ENCODE peak calls at places on chromosome 7, in six cellular contexts. One of them, this sample, is unnamed. For H3K4me1, the result is how much of the 10 kb centered on the place peaks cover.

GRCh38 chr7:136114966-136115762 is 138.0 kb upstream of the MTPN start:
- DNase-seq in suprapubic skin: no peak
- DNase-seq in right lobe of liver: peak
- DNase-seq in CD8-positive, alpha-beta T cell: peak
- DNase-seq in body of pancreas: peak
- DNase-seq in mammary epithelial cell: peak
- DNase-seq in this sample: no peak

GRCh38 chr7:40763319-40764287 is 628.8 kb downstream of the SUGCT start:
- DNase-seq in suprapubic skin: no peak
- DNase-seq in right lobe of liver: no peak
- DNase-seq in CD8-positive, alpha-beta T cell: no peak
- DNase-seq in body of pancreas: no peak
- DNase-seq in mammary epithelial cell: no peak
- DNase-seq in this sample: no peak

GRCh38 chr7:104982773-104983619 is 31.0 kb upstream of the KMT2E start:
- DNase-seq in suprapubic skin: no peak
- DNase-seq in right lobe of liver: no peak
- DNase-seq in CD8-positive, alpha-beta T cell: no peak
- DNase-seq in body of pancreas: peak
- DNase-seq in mammary epithelial cell: no peak
- DNase-seq in this sample: no peak

GRCh38 chr7:252981-253380 is 37.0 kb upstream of the FOXL3 start:
- DNase-seq in suprapubic skin: no peak
- DNase-seq in right lobe of liver: no peak
- DNase-seq in CD8-positive, alpha-beta T cell: no peak
- DNase-seq in body of pancreas: no peak
- DNase-seq in mammary epithelial cell: no peak
- DNase-seq in this sample: peak

GRCh38 chr7:149853157-149853556 is 15.0 kb downstream of the ZNF862 start:
- DNase-seq in suprapubic skin: no peak
- DNase-seq in right lobe of liver: no peak
- DNase-seq in CD8-positive, alpha-beta T cell: no peak
- DNase-seq in body of pancreas: no peak
- DNase-seq in mammary epithelial cell: no peak
- DNase-seq in this sample: no peak

GRCh38 chr7:107938448-107939250 is 47.7 kb downstream of the DLD start:
- DNase-seq in suprapubic skin: no peak
- DNase-seq in right lobe of liver: no peak
- DNase-seq in CD8-positive, alpha-beta T cell: no peak
- DNase-seq in body of pancreas: no peak
- DNase-seq in mammary epithelial cell: no peak
- DNase-seq in this sample: no peak

GRCh38 chr7:76318488-76319353 is 16.2 kb downstream of the HSPB1 start:
- DNase-seq in suprapubic skin: peak
- DNase-seq in right lobe of liver: peak
- DNase-seq in CD8-positive, alpha-beta T cell: peak
- DNase-seq in body of pancreas: peak
- DNase-seq in mammary epithelial cell: peak
- DNase-seq in this sample: peak

GRCh38 chr7:1339611-1340010 is 106.9 kb downstream of the UNCX start:
- DNase-seq in suprapubic skin: no peak
- DNase-seq in right lobe of liver: no peak
- DNase-seq in CD8-positive, alpha-beta T cell: no peak
- DNase-seq in body of pancreas: no peak
- DNase-seq in mammary epithelial cell: no peak
- DNase-seq in this sample: no peak

GRCh38 chr7:149791411-149792219 is 18.2 kb upstream of the ZNF467 start:
- DNase-seq in suprapubic skin: no peak
- DNase-seq in right lobe of liver: no peak
- DNase-seq in CD8-positive, alpha-beta T cell: no peak
- DNase-seq in body of pancreas: no peak
- DNase-seq in mammary epithelial cell: no peak
- DNase-seq in this sample: no peak

GRCh38 chr7:137904826-137905225 is 58.1 kb upstream of the DGKI start:
- DNase-seq in suprapubic skin: no peak
- DNase-seq in right lobe of liver: no peak
- DNase-seq in CD8-positive, alpha-beta T cell: no peak
- DNase-seq in body of pancreas: no peak
- DNase-seq in mammary epithelial cell: no peak
- DNase-seq in this sample: no peak

GRCh38 chr7:564176-564890 is 44.7 kb upstream of the PDGFA start:
- DNase-seq in suprapubic skin: no peak
- DNase-seq in right lobe of liver: no peak
- DNase-seq in CD8-positive, alpha-beta T cell: no peak
- DNase-seq in body of pancreas: no peak
- DNase-seq in mammary epithelial cell: no peak
- DNase-seq in this sample: no peak

GRCh38 chr7:139620676-139621344 is 97.3 kb downstream of the CLEC2L start:
- DNase-seq in suprapubic skin: no peak
- DNase-seq in right lobe of liver: no peak
- DNase-seq in CD8-positive, alpha-beta T cell: peak
- DNase-seq in body of pancreas: peak
- DNase-seq in mammary epithelial cell: peak
- DNase-seq in this sample: no peak

GRCh38 chr7:98133181-98133580 is 26.5 kb downstream of the LMTK2 start:
- DNase-seq in suprapubic skin: no peak
- DNase-seq in right lobe of liver: no peak
- DNase-seq in CD8-positive, alpha-beta T cell: no peak
- DNase-seq in body of pancreas: peak
- DNase-seq in mammary epithelial cell: peak
- DNase-seq in this sample: no peak

GRCh38 chr7:149562602-149563001 is 65.0 kb upstream of the ZNF746 start:
- DNase-seq in suprapubic skin: no peak
- DNase-seq in right lobe of liver: no peak
- DNase-seq in CD8-positive, alpha-beta T cell: no peak
- DNase-seq in body of pancreas: no peak
- DNase-seq in mammary epithelial cell: peak
- DNase-seq in this sample: no peak

GRCh38 chr7:92695308-92696261 is 105.4 kb upstream of the FAM133B start:
- DNase-seq in suprapubic skin: peak
- DNase-seq in right lobe of liver: peak
- DNase-seq in CD8-positive, alpha-beta T cell: no peak
- DNase-seq in body of pancreas: peak
- DNase-seq in mammary epithelial cell: peak
- DNase-seq in this sample: peak

GRCh38 chr7:43431020-43431595 is 151.8 kb upstream of the STK17A start:
- DNase-seq in suprapubic skin: no peak
- DNase-seq in right lobe of liver: no peak
- DNase-seq in CD8-positive, alpha-beta T cell: no peak
- DNase-seq in body of pancreas: no peak
- DNase-seq in mammary epithelial cell: no peak
- DNase-seq in this sample: no peak

GRCh38 chr7:73613954-73614735 is 10.2 kb downstream of the MLXIPL start:
- DNase-seq in suprapubic skin: no peak
- DNase-seq in right lobe of liver: no peak
- DNase-seq in CD8-positive, alpha-beta T cell: no peak
- DNase-seq in body of pancreas: no peak
- DNase-seq in mammary epithelial cell: peak
- DNase-seq in this sample: no peak

DNA sequence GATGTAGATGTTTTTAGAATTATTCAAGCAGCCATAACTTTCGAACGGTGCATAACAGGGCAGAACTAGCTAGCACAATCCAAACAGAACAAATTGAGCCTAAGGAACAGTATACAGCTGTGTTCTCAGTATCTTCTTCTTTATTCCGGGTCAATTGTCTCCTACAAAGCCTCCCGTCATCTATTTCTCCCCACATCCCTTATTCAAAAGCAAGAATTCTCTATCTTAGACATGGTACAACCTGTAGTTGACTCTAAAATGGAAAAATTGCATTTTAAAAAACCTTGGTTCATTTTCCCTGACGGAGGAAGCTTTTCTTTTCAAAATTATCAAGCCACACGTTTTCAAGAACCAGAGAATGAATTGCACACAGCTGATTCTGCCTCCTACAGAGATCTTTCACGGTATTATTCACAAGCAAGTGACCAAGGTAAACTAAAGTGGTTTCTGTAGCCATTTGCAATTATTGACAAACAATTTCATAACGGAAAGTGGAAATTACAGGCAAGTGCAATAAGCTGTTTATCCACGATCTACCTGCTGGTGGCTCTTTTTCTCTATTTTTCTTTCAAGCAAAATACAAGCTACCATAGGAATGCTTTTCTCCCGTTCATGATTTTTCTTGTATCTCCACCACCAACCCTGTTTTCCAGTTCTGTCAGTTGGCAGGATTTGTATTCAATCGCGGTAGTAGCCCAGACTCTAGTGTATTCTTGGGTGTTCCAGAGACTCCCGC is 2.3 kb downstream of the GRM8 start:
- DNase-seq in suprapubic skin: no peak
- DNase-seq in right lobe of liver: no peak
- DNase-seq in CD8-positive, alpha-beta T cell: no peak
- DNase-seq in body of pancreas: no peak
- DNase-seq in mammary epithelial cell: peak
- DNase-seq in this sample: no peak
- H3K4me3 ChIP-seq in suprapubic skin: peak
- H3K4me3 ChIP-seq in right lobe of liver: no peak
- H3K4me3 ChIP-seq in CD8-positive, alpha-beta T cell: no peak
- H3K4me3 ChIP-seq in body of pancreas: no peak
- H3K4me3 ChIP-seq in mammary epithelial cell: no peak
- H3K4me3 ChIP-seq in this sample: no peak

GRCh38 chr7:18399624-18400235 is 95.8 kb upstream of the HDAC9 start:
- DNase-seq in suprapubic skin: no peak
- DNase-seq in right lobe of liver: no peak
- DNase-seq in CD8-positive, alpha-beta T cell: no peak
- DNase-seq in body of pancreas: no peak
- DNase-seq in mammary epithelial cell: no peak
- DNase-seq in this sample: no peak

GRCh38 chr7:18400726-18401125 is 94.8 kb upstream of the HDAC9 start:
- DNase-seq in suprapubic skin: no peak
- DNase-seq in right lobe of liver: no peak
- DNase-seq in CD8-positive, alpha-beta T cell: no peak
- DNase-seq in body of pancreas: no peak
- DNase-seq in mammary epithelial cell: no peak
- DNase-seq in this sample: no peak

GRCh38 chr7:18402488-18403183 is 92.9 kb upstream of the HDAC9 start:
- DNase-seq in suprapubic skin: no peak
- DNase-seq in right lobe of liver: no peak
- DNase-seq in CD8-positive, alpha-beta T cell: no peak
- DNase-seq in body of pancreas: no peak
- DNase-seq in mammary epithelial cell: no peak
- DNase-seq in this sample: no peak

GRCh38 chr7:18400281-18400680 is 95.3 kb upstream of the HDAC9 start:
- DNase-seq in suprapubic skin: no peak
- DNase-seq in right lobe of liver: no peak
- DNase-seq in CD8-positive, alpha-beta T cell: no peak
- DNase-seq in body of pancreas: no peak
- DNase-seq in mammary epithelial cell: no peak
- DNase-seq in this sample: no peak

DNA sequence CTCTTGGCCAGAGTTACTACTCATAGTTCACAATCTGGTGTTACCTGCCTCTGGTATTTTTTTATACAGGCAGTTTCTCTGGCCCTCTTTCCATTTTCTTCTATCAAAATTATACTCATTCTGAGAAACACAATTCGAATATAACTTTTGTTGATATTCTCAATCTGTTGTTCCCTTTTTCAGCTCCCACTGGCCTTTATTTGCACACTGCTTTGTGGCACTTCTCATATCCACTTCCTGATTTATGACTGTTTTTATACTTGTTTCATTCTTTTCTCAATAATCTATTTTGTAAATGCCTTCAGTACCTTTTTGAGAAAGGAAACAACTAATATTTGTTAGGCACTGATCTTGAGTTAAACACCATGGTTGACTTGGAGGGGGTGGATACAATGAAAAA is 93.8 kb upstream of the HDAC9 start:
- DNase-seq in suprapubic skin: no peak
- DNase-seq in right lobe of liver: no peak
- DNase-seq in CD8-positive, alpha-beta T cell: no peak
- DNase-seq in body of pancreas: no peak
- DNase-seq in mammary epithelial cell: no peak
- DNase-seq in this sample: no peak
- H3K4me1 ChIP-seq in suprapubic skin: under half
- H3K4me1 ChIP-seq in right lobe of liver: under half
- H3K4me1 ChIP-seq in CD8-positive, alpha-beta T cell: under half
- H3K4me1 ChIP-seq in body of pancreas: under half
- H3K4me1 ChIP-seq in mammary epithelial cell: under half
- H3K4me1 ChIP-seq in this sample: under half

GRCh38 chr7:142443614-142444013 is 185.8 kb upstream of the PRSS58 start:
- DNase-seq in suprapubic skin: no peak
- DNase-seq in right lobe of liver: no peak
- DNase-seq in CD8-positive, alpha-beta T cell: no peak
- DNase-seq in body of pancreas: no peak
- DNase-seq in mammary epithelial cell: no peak
- DNase-seq in this sample: no peak

GRCh38 chr7:142441074-142441403 is 183.2 kb upstream of the PRSS58 start:
- DNase-seq in suprapubic skin: no peak
- DNase-seq in right lobe of liver: no peak
- DNase-seq in CD8-positive, alpha-beta T cell: no peak
- DNase-seq in body of pancreas: no peak
- DNase-seq in mammary epithelial cell: no peak
- DNase-seq in this sample: no peak

GRCh38 chr7:142450206-142450605 is 192.3 kb upstream of the PRSS58 start:
- DNase-seq in suprapubic skin: no peak
- DNase-seq in right lobe of liver: no peak
- DNase-seq in CD8-positive, alpha-beta T cell: no peak
- DNase-seq in body of pancreas: no peak
- DNase-seq in mammary epithelial cell: no peak
- DNase-seq in this sample: no peak

GRCh38 chr7:142440219-142441073 is 182.6 kb upstream of the PRSS58 start:
- DNase-seq in suprapubic skin: no peak
- DNase-seq in right lobe of liver: no peak
- DNase-seq in CD8-positive, alpha-beta T cell: no peak
- DNase-seq in body of pancreas: no peak
- DNase-seq in mammary epithelial cell: peak
- DNase-seq in this sample: no peak

DNA sequence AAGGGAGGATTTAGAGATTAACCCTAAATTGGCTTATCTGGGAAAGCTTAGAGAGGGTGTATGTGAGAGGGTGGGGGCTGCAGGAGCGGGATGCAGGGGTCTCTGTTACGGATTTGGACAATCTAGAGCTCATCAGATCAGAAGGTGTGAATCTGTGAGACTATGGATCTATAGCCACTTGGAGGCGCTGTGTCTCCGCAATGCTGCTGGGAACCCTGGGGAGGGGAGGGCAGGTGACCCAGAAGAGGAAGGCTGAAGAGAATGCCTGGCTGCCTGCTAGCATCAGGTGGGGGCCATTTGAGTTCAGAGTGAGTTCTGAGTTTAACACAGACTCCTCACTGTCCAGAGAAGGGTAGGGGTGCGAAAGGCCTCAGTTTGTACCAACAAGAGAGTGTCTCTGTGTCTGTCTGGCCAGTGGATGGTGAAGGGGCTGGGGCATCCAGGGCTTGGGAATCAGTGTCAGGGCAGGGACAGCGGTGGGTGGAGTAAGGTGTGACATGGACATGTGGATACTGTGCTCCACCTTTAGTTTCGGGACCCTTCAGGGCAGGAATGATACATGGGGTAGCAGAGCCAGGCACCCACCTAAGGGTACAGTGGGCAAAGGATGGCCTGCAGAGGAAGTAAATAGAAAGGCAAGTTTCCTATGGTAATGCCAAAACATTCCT is 187.3 kb upstream of the PRSS58 start:
- DNase-seq in suprapubic skin: no peak
- DNase-seq in right lobe of liver: no peak
- DNase-seq in CD8-positive, alpha-beta T cell: peak
- DNase-seq in body of pancreas: no peak
- DNase-seq in mammary epithelial cell: no peak
- DNase-seq in this sample: no peak
- TF ChIP-seq CTCF in suprapubic skin: no peak
- TF ChIP-seq CTCF in right lobe of liver: no peak
- TF ChIP-seq CTCF in CD8-positive, alpha-beta T cell: no peak
- TF ChIP-seq CTCF in body of pancreas: no peak
- TF ChIP-seq CTCF in mammary epithelial cell: peak
- TF ChIP-seq CTCF in this sample: no peak

GRCh38 chr7:26156454-26157365 is 4.7 kb downstream of the NFE2L3 start:
- DNase-seq in suprapubic skin: no peak
- DNase-seq in right lobe of liver: no peak
- DNase-seq in CD8-positive, alpha-beta T cell: peak
- DNase-seq in body of pancreas: no peak
- DNase-seq in mammary epithelial cell: peak
- DNase-seq in this sample: no peak
- H3K4me3 ChIP-seq in suprapubic skin: peak
- H3K4me3 ChIP-seq in right lobe of liver: no peak
- H3K4me3 ChIP-seq in CD8-positive, alpha-beta T cell: no peak
- H3K4me3 ChIP-seq in body of pancreas: no peak
- H3K4me3 ChIP-seq in mammary epithelial cell: peak
- H3K4me3 ChIP-seq in this sample: no peak

This sample was measured in left lung.